ENCODE peak calls at places on chromosomes 11 and 22, in six cellular contexts. K is neural progenitor cell, U is esophagus squamous epithelium, H is cardiac muscle cell, O is A549, Y is thoracic aorta. V is an unnamed sample.

GRCh38 chr11:35980646-35981402 is 37.0 kb downstream of the LDLRAD3 start:
- DNase-seq in K (no peak), Y (no peak), U (no peak), H (peak; percentile 58), O (no peak), V (no peak)

GRCh38 chr22:37443086-37443485 is 15.8 kb upstream of the ELFN2 start:
- DNase-seq in H (no peak), Y (no peak), O (no peak), K (no peak), U (no peak), V (no peak)

GRCh38 chr11:117885777-117886176 is 9.3 kb upstream of the FXYD6 start:
- DNase-seq in O (no peak), U (no peak), K (no peak), H (peak; percentile 72), Y (no peak), V (no peak)

GRCh38 chr11:6418958-6419611 is at the start of gene APBB1:
- DNase-seq in K (peak; percentile 89), Y (no peak), O (peak; percentile 44), H (peak; percentile 60), U (no peak), V (peak; percentile 83)

GRCh38 chr11:28773606-28774005 is 665.4 kb downstream of the METTL15 start:
- DNase-seq in H (no peak), K (no peak), O (no peak), U (no peak), Y (no peak), V (no peak)

GRCh38 chr11:36271794-36272409 is 17.3 kb downstream of the COMMD9 start:
- DNase-seq in U (no peak), Y (no peak), K (no peak), H (no peak), O (no peak), V (no peak)

GRCh38 chr11:121415861-121416260 is 36.3 kb upstream of the SORL1 start:
- DNase-seq in O (no peak), H (peak; percentile 34), Y (no peak), U (no peak), K (no peak), V (no peak)

GRCh38 chr11:72584933-72585597 is 89.2 kb downstream of the PDE2A start:
- DNase-seq in U (no peak), H (no peak), K (no peak), O (no peak), Y (no peak), V (peak; percentile 43)

GRCh38 chr22:27596133-27596905 is 205.2 kb downstream of the MN1 start:
- DNase-seq in Y (no peak), O (no peak), K (no peak), U (no peak), H (no peak), V (no peak)

GRCh38 chr11:59273008-59273841 is 60.5 kb upstream of the MPEG1 start:
- DNase-seq in O (no peak), U (no peak), K (no peak), Y (no peak), H (no peak), V (no peak)

GRCh38 chr11:130725417-130726233 is 190.7 kb downstream of the SNX19 start:
- DNase-seq in Y (no peak), U (no peak), K (no peak), H (no peak), O (no peak), V (no peak)

DNA sequence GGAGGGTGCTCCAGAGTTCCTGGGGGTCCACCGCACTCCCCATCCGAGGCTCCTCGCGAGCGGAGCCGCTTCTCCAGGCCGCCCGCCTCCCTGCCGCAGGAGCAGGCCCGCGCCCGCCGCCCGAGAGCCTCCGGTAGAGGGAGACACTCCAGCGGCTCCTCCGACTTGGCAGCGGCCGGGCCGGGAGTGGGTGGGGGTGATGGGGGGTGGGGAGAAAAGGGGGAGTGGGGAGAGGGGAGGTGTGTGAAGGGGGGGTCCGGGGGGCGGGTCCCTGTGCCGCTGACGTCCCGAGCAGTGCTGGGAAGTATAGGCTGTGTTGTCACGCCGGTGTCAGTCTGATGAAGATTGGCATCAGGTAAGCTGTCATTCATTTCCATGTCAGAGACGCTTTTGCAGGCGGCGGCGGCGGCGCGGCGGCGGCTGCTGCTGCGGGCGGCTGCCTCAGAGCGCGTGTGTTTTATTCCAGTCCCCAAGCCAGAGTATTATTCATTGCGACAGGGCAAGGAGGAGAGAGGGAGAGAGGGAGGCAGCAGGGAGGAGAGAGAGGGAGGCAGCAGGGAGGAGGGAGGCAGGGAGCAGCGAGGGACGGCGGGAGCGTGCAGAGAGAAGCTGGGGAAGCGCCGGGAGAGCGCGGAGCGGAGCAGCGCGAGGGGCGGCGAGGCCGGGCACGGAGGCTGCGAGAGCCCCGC is at the start of gene PKNOX2:
- DNase-seq in H (peak; percentile 89), K (peak; percentile 94), Y (peak; percentile 25), O (peak; percentile 41), U (no peak), V (peak; percentile 31)
- H3K27ac ChIP-seq in H (peak within 1 kb of the TSS; percentile 72), K (no peak within 1 kb of the TSS), Y (peak within 1 kb of the TSS; percentile 86), O (no peak within 1 kb of the TSS), U (peak within 1 kb of the TSS; percentile 84), V (no peak within 1 kb of the TSS)

DNA sequence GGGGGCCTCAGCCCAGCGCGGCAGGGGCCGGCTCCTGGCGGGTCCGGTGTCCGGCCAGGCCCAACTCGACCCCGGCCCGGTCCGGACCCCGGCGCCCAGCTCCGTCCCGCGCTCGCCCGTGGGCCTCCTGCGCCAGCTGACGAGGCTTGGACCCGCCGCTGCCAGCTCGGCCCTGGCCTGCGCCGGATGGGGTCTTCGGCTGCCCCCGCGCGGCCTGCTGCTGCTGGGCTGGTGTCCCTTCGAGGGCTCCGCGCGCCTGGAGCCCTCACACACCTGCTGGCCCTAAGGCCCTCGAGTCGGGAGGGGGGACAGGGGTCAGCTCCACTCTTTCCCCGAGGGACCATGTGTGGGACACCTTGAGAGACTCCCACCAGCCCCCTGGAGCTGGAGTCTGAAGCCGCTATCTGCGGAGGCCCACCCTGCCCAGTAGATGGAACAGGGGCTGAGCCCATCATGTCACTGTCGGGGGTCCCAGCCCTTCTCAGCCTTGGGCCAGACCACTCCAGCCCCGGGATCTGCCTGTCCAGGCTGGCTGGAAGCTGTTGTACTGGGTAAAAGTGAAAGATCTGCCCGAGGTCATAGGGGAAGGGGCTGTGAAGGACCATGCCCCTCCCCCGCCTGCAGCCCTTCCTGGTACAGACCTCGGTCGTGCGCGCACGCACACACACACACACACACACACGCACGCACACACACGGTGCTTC is 768 bp upstream of the CDKN1C start:
- DNase-seq in H (peak; percentile 57), Y (no peak), U (no peak), O (no peak), K (peak; percentile 85), V (no peak)
- H3K4me3 ChIP-seq in H (peak overlapping the region; percentile 13), Y (peak overlapping the region; percentile 98), U (peak overlapping the region; percentile 67), O (peak overlapping the region; percentile 71), K (peak overlapping the region; percentile 9), V (no peak overlapping the region)

DNA sequence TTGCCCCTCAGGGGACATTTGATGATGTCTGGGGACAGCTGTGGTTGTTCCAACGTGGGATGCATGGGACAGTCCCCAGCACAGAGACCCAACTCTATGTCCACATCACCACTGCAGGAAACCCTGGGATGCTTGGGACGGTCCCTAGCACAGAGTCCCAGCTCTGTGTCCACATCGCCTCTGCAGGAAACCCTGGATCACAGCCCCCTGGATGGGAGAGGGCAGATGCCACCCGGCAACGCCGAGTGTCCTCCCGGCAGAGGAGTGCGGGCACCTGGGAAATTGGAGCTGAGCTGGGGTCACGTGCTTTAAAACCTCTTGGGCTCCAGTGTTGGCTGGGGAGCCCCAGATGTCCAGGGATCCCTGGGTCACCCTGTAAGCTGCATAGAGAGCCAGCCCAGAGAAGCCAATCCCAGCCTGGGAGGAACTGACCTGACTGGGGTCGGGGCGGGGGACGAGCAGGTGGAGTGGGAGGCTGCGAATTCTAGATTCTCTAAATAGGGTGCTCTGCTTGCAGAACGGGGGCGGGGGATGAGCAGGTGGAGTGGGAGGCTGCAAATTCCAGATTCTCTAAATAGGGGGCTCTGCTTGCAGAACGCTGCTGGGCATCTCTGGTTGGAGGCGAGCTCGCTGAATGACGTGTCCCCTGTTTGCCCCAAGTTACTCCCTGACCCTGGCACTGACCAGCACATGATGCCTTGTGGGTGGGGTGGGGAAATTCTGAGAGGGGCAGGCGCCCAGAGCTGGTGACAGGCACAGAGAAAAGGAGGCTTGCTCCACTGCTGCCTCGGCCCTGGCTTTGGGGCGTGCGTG is 1197.8 kb downstream of the BRD1 start:
- DNase-seq in Y (no peak), U (no peak), H (no peak), K (no peak), O (no peak), V (no peak)
- H3K9me3 ChIP-seq in Y (no peaks in the 10 kb centered on the region), U (no peaks in the 10 kb centered on the region), H (no peaks in the 10 kb centered on the region), K (no peaks in the 10 kb centered on the region), O (no peaks in the 10 kb centered on the region), V (no peaks in the 10 kb centered on the region)

GRCh38 chr11:9533736-9534473 is 39.6 kb upstream of the WEE1 start:
- DNase-seq in H (peak; percentile 36), Y (no peak), U (no peak), K (no peak), O (no peak), V (no peak)
- H3K27ac ChIP-seq in H (no peak overlapping the region), Y (peak overlapping the region; percentile 65), U (peak overlapping the region; percentile 88), K (no peak overlapping the region), O (no peak overlapping the region), V (no peak overlapping the region)

GRCh38 chr22:43008921-43009320 is 6.0 kb downstream of the PACSIN2 start:
- DNase-seq in O (no peak), K (no peak), U (no peak), H (no peak), Y (no peak), V (no peak)

GRCh38 chr22:43013355-43014061 is 1.4 kb downstream of the PACSIN2 start:
- DNase-seq in O (no peak), H (peak; percentile 36), K (no peak), Y (no peak), U (no peak), V (no peak)

GRCh38 chr22:43009444-43009843 is 5.5 kb downstream of the PACSIN2 start:
- DNase-seq in H (no peak), O (no peak), K (no peak), U (no peak), Y (no peak), V (no peak)

GRCh38 chr22:43012390-43012789 is 2.6 kb downstream of the PACSIN2 start:
- DNase-seq in Y (no peak), H (no peak), K (no peak), U (no peak), O (no peak), V (no peak)

DNA sequence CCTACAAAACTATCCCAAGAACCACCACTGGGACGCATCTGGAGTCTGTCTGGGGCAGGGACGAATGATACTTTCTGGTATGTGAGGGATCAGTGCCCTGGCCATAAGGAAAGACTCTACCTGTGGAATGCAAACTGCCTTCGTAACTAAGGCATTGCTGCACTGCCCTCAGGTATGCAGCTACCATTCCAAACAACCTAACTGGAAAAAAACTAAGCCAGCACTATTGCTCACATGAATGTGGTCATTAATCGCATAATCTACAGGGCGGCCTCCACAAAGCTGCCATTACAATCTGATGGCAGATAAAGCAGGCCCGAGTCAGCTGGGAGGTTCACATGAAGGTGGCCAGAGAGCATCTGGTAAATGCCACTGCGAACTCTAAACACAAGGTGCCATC is 3.9 kb downstream of the PACSIN2 start:
- DNase-seq in U (no peak), K (no peak), O (no peak), H (no peak), Y (no peak), V (no peak)
- H3K4me3 ChIP-seq in U (no peak overlapping the region), K (no peak overlapping the region), O (no peak overlapping the region), H (no peak overlapping the region), Y (no peak overlapping the region), V (no peak overlapping the region)

V was measured in CD8-positive, alpha-beta memory T cell.